ENCODE peak calls at places on chromosomes 13 and 19, in seven cellular contexts. R, O, Q, L, H, V and D are unnamed samples.

GRCh38 chr19:49362048-49362925 is at the start of gene TEAD2:
- DNase-seq in V (peak; percentile 43), Q (peak; percentile 81), L (no peak), R (peak; percentile 47), H (peak; percentile 82), O (peak; percentile 75), D (peak; percentile 78)

GRCh38 chr19:2327773-2328400 is 499 bp downstream of the LSM7 start:
- DNase-seq in Q (peak; percentile 81), O (peak; percentile 58), L (peak; percentile 57), V (peak; percentile 59), H (peak; percentile 90), R (peak; percentile 81), D (peak; percentile 90)

GRCh38 chr13:31166591-31166990 is 4.9 kb upstream of the HSPH1 start:
- DNase-seq in L (no peak), V (no peak), O (no peak), R (peak; percentile 67), H (no peak), Q (no peak), D (no peak)

GRCh38 chr19:14127929-14128509 is 8.4 kb downstream of the ASF1B start:
- DNase-seq in H (no peak), L (no peak), O (no peak), Q (no peak), R (no peak), V (peak; percentile 52), D (no peak)

GRCh38 chr19:19461671-19462622 is 53.4 kb downstream of the TSSK6 start:
- DNase-seq in Q (peak; percentile 97), H (peak; percentile 96), V (no peak), R (no peak), O (peak; percentile 54), L (peak; percentile 78), D (peak; percentile 59)

GRCh38 chr19:14315433-14315832 is 65.8 kb upstream of the ADGRE5 start:
- DNase-seq in R (no peak), V (no peak), Q (no peak), O (no peak), L (no peak), H (no peak), D (no peak)

GRCh38 chr19:9183000-9183399 is 4.2 kb downstream of the OR7D2 start:
- DNase-seq in V (no peak), L (no peak), H (no peak), Q (no peak), O (no peak), R (no peak), D (no peak)

GRCh38 chr19:49453013-49453756 is at the start of gene ALDH16A1:
- DNase-seq in L (peak; percentile 90), V (peak; percentile 99), H (peak; percentile 99), O (peak; percentile 97), R (peak; percentile 96), Q (peak; percentile 98), D (peak; percentile 99)

GRCh38 chr13:50123862-50124535 is 108.8 kb downstream of the KCNRG start:
- DNase-seq in V (peak; percentile 80), H (peak; percentile 85), R (peak; percentile 97), Q (peak; percentile 88), O (peak; percentile 56), L (peak; percentile 78), D (peak; percentile 96)

GRCh38 chr13:100131863-100132574 is 43.1 kb downstream of the PCCA start:
- DNase-seq in H (peak; percentile 61), O (no peak), V (peak; percentile 12), R (peak; percentile 96), L (no peak), Q (no peak), D (peak; percentile 93)

GRCh38 chr19:35458821-35459391 is 10.8 kb downstream of the FFAR2 start:
- DNase-seq in R (no peak), L (no peak), H (no peak), Q (no peak), V (no peak), O (no peak), D (peak; percentile 62)

GRCh38 chr13:31029129-31029528 is 96.7 kb downstream of the TEX26 start:
- DNase-seq in O (no peak), H (peak; percentile 39), R (no peak), Q (no peak), L (no peak), V (no peak), D (no peak)

GRCh38 chr13:45367995-45368394 is 27.0 kb upstream of the TPT1 start:
- DNase-seq in L (no peak), R (no peak), V (no peak), H (no peak), Q (no peak), O (no peak), D (no peak)

GRCh38 chr19:53631949-53632407 is at the start of gene DPRX:
- DNase-seq in V (no peak), R (no peak), Q (no peak), O (no peak), H (no peak), L (no peak), D (no peak)

GRCh38 chr13:26060366-26060765 is 8.6 kb upstream of the SHISA2 start:
- DNase-seq in R (no peak), V (no peak), O (no peak), H (no peak), Q (no peak), L (no peak), D (no peak)

GRCh38 chr13:62997696-62998095 is 1582.0 kb upstream of the PCDH20 start:
- DNase-seq in H (no peak), R (no peak), L (no peak), O (no peak), Q (no peak), V (no peak), D (peak; percentile 42)

GRCh38 chr13:78383899-78384298 is 219.5 kb downstream of the POU4F1 start:
- DNase-seq in V (no peak), L (no peak), O (no peak), H (peak; percentile 7), R (no peak), Q (no peak), D (no peak)

GRCh38 chr19:46904114-46905060 is 43.6 kb downstream of the ARHGAP35 start:
- DNase-seq in Q (no peak), R (peak; percentile 71), L (no peak), H (peak; percentile 70), O (no peak), V (peak; percentile 94), D (peak; percentile 89)

GRCh38 chr19:38812841-38813320 is at the start of gene LGALS4:
- DNase-seq in Q (no peak), H (no peak), V (no peak), R (no peak), L (no peak), O (no peak), D (no peak)

GRCh38 chr19:56403764-56404704 is at the start of gene ZNF583:
- DNase-seq in Q (peak; percentile 89), R (peak; percentile 97), V (peak; percentile 92), O (peak; percentile 88), L (peak; percentile 57), H (peak; percentile 89), D (peak; percentile 95)
- H2BK120ac ChIP-seq in Q (no peak within 1 kb of the TSS), R (peak within 1 kb of the TSS; percentile 97), V (peak within 1 kb of the TSS; percentile 86), O (no peak within 1 kb of the TSS), L (no peak within 1 kb of the TSS), H (no peak within 1 kb of the TSS), D (peak within 1 kb of the TSS; percentile 73)

GRCh38 chr19:16400911-16401675 is 70.7 kb downstream of the EPS15L1 start:
- DNase-seq in L (no peak), Q (no peak), R (peak; percentile 4), O (no peak), H (no peak), V (no peak), D (no peak)

GRCh38 chr19:16405091-16405490 is 66.7 kb downstream of the EPS15L1 start:
- DNase-seq in H (no peak), L (no peak), R (no peak), V (no peak), Q (no peak), O (no peak), D (no peak)

GRCh38 chr19:16404396-16404795 is 67.4 kb downstream of the EPS15L1 start:
- DNase-seq in O (no peak), V (no peak), R (no peak), L (no peak), H (no peak), Q (no peak), D (no peak)

GRCh38 chr19:16402076-16402475 is 69.7 kb downstream of the EPS15L1 start:
- DNase-seq in L (no peak), Q (no peak), R (no peak), H (no peak), V (no peak), O (no peak), D (no peak)

DNA sequence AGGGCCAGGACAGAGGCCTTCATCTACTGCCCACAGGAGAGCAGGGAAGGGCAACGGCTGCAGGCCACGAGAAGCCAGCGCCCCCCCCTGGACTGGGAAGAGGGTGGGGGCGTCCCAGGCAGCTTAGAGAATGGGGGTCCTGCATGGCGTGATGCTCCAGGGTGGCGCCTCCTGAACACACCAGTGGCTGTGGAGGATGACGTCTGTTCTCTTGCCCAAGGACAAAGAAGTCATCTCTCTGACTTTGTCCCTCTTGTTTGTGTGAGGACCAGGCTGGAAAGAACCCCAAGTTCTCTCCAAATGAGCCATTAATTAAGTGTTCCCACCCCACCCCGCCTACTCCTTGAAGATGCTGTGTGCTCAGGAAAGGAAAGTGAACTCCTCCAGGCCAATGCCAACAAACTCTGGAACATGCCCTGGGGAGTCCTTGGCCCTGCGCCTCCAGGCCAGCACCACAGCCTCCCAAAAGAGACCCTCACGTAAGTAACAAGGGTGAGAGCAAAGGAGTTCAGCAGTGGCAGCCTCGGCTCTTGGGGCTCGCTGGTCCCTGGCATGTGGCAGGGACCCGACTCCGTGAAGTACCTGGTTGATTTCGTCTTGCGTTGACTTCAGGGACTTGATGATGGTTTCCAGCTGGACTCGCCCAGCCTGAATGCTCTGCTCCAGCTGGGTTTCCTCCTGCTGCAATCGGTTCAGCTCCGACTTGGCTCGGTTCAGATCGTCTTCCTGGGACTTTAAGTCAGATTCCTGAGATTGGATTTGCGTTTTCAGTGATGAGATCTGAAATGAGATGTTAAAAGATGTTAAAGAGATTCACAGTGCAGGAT is 68.4 kb downstream of the EPS15L1 start:
- DNase-seq in L (no peak), O (no peak), V (no peak), Q (no peak), R (no peak), H (no peak), D (no peak)
- H2BK5ac ChIP-seq in L (no peak overlapping the region), O (no peak overlapping the region), V (no peak overlapping the region), Q (no peak overlapping the region), R (no peak overlapping the region), H (no peak overlapping the region), D (no peak overlapping the region)

DNA sequence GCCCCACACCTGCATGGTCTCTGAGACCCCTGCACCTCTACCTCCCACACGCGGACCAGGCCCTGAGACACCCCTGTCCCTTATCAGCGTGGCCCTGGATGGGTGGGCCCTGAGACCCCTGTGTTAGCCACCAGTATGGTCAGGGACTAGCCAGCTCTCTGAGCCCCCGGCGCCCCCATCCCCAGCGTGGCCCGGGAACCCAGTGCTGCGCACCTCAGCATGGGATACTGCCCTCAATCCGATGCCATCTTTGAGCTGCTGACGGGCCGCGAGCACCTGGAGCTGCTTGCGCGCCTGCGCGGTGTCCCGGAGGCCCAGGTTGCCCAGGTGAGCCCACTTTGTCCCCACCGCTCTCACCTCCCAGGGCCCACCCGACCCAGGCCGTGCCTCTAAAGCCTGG is 5.0 kb upstream of the ARHGAP45 start:
- DNase-seq in Q (no peak), R (no peak), L (no peak), O (no peak), V (no peak), H (no peak), D (no peak)
- H3K27ac ChIP-seq in Q (no peak overlapping the region), R (no peak overlapping the region), L (no peak overlapping the region), O (no peak overlapping the region), V (no peak overlapping the region), H (no peak overlapping the region), D (no peak overlapping the region)

DNA sequence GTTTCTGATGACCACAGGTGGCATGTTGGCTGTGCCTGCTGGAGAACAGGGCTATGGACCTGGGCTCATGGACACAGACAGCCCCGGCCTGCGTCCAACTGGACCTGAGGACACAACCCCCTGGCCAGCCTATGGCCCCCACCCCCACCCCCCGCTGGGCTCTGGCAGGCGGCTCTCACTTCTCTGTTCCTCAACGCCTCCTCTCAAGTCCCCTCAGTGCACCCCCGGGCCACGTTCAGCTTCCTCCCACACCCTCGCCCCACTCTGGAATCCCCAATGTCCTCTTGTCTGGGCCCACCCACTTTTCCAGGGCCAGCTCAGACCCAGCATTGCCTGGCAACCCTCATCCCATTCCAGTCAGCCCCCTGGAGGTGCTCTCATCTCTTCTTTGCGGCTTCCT is 130.2 kb upstream of the SPACA7 start:
- DNase-seq in O (no peak), V (no peak), L (no peak), R (no peak), Q (no peak), H (no peak), D (no peak)
- H2BK120ac ChIP-seq in O (no peak overlapping the region), V (no peak overlapping the region), L (no peak overlapping the region), R (no peak overlapping the region), Q (no peak overlapping the region), H (no peak overlapping the region), D (no peak overlapping the region)